ENCODE peak calls at places on chromosome 22, in six cellular contexts. D is fibroblast of lung, P is AG09309, R is sigmoid colon, A is Peyer's patch, M is HCT116. G is an unnamed sample.

GRCh38 chr22:45472426-45472825 is 30.3 kb upstream of the FBLN1 start:
- DNase-seq in D (no peak), P (no peak), R (no peak), A (no peak), M (no peak), G (no peak)

GRCh38 chr22:24801906-24802504 is 4.0 kb upstream of the SGSM1 start:
- DNase-seq in D (no peak), P (no peak), R (no peak), A (no peak), M (no peak), G (no peak)

GRCh38 chr22:25402501-25403283 is 161.8 kb upstream of the GRK3 start:
- DNase-seq in D (peak), P (no peak), R (peak), A (no peak), M (no peak), G (no peak)

GRCh38 chr22:49754674-49755590 is 72.7 kb downstream of the BRD1 start:
- DNase-seq in D (no peak), P (no peak), R (peak), A (no peak), M (no peak), G (no peak)

GRCh38 chr22:45905924-45906865 is 70.8 kb downstream of the WNT7B start:
- DNase-seq in D (peak), P (peak), R (no peak), A (no peak), M (no peak), G (no peak)

GRCh38 chr22:48106215-48106614 is 1343.8 kb downstream of the TBC1D22A start:
- DNase-seq in D (no peak), P (no peak), R (no peak), A (no peak), M (no peak), G (no peak)

GRCh38 chr22:46405925-46406324 is 70.4 kb downstream of the TRMU start:
- DNase-seq in D (peak), P (no peak), R (no peak), A (no peak), M (no peak), G (no peak)

GRCh38 chr22:50361688-50362087 is 18.6 kb downstream of the PPP6R2 start:
- DNase-seq in D (no peak), P (no peak), R (no peak), A (no peak), M (no peak), G (no peak)

GRCh38 chr22:32473388-32473952 is 1.1 kb upstream of the FBXO7 start:
- DNase-seq in D (peak), P (peak), R (no peak), A (no peak), M (peak), G (peak)

GRCh38 chr22:44930711-44931035 is 79.1 kb downstream of the PHF21B start:
- DNase-seq in D (no peak), P (no peak), R (no peak), A (no peak), M (no peak), G (no peak)

GRCh38 chr22:46678785-46679700 is 58.9 kb downstream of the GRAMD4 start:
- DNase-seq in D (no peak), P (no peak), R (no peak), A (no peak), M (no peak), G (no peak)

GRCh38 chr22:39242809-39243442 is 1.9 kb downstream of the PDGFB start:
- DNase-seq in D (no peak), P (no peak), R (no peak), A (no peak), M (no peak), G (no peak)

GRCh38 chr22:23458663-23459541 is 121.2 kb downstream of the IGLL1 start:
- DNase-seq in D (no peak), P (no peak), R (no peak), A (no peak), M (no peak), G (no peak)

GRCh38 chr22:23767303-23767672 is 484 bp downstream of the CHCHD10 start:
- DNase-seq in D (no peak), P (no peak), R (no peak), A (no peak), M (no peak), G (no peak)

GRCh38 chr22:44734278-44734677 is 18.1 kb upstream of the ARHGAP8 start:
- DNase-seq in D (no peak), P (no peak), R (no peak), A (no peak), M (no peak), G (no peak)

GRCh38 chr22:31812977-31813605 is 59.3 kb downstream of the DEPDC5 start:
- DNase-seq in D (no peak), P (no peak), R (no peak), A (no peak), M (no peak), G (no peak)

GRCh38 chr22:47395481-47395880 is 633.0 kb downstream of the TBC1D22A start:
- DNase-seq in D (peak), P (no peak), R (no peak), A (no peak), M (no peak), G (no peak)

GRCh38 chr22:45742866-45743450 is 71.3 kb downstream of the ATXN10 start:
- DNase-seq in D (no peak), P (peak), R (no peak), A (no peak), M (no peak), G (no peak)

GRCh38 chr22:45125198-45125597 is 38.5 kb upstream of the NUP50 start:
- DNase-seq in D (peak), P (no peak), R (no peak), A (no peak), M (no peak), G (no peak)

GRCh38 chr22:24156146-24156914 is 25.0 kb upstream of the SUSD2 start:
- DNase-seq in D (peak), P (no peak), R (no peak), A (peak), M (no peak), G (no peak)

GRCh38 chr22:24716602-24717001 is 57.9 kb downstream of the PIWIL3 start:
- DNase-seq in D (no peak), P (no peak), R (no peak), A (no peak), M (no peak), G (no peak)

GRCh38 chr22:24106385-24107381 is 74.6 kb upstream of the SUSD2 start:
- DNase-seq in D (no peak), P (no peak), R (no peak), A (peak), M (no peak), G (no peak)

GRCh38 chr22:47990486-47990885 is 1228.0 kb downstream of the TBC1D22A start:
- DNase-seq in D (no peak), P (no peak), R (no peak), A (no peak), M (no peak), G (no peak)

GRCh38 chr22:19901577-19902244 is 39.9 kb upstream of the COMT start:
- DNase-seq in D (no peak), P (no peak), R (no peak), A (no peak), M (no peak), G (no peak)

GRCh38 chr22:46408568-46409506 is 73.3 kb downstream of the TRMU start:
- DNase-seq in D (no peak), P (no peak), R (no peak), A (no peak), M (no peak), G (no peak)

GRCh38 chr22:44587911-44588310 is 89.9 kb upstream of the RTL6 start:
- DNase-seq in D (no peak), P (no peak), R (no peak), A (no peak), M (no peak), G (no peak)

GRCh38 chr22:17152971-17153370 is 6.1 kb downstream of the HDHD5 start:
- DNase-seq in D (no peak), P (no peak), R (no peak), A (no peak), M (no peak), G (no peak)

GRCh38 chr22:44825310-44826150 is 73.2 kb downstream of the ARHGAP8 start:
- DNase-seq in D (no peak), P (no peak), R (peak), A (no peak), M (no peak), G (no peak)

GRCh38 chr22:28978158-28978557 is 83.5 kb downstream of the C22orf31 start:
- DNase-seq in D (peak), P (no peak), R (no peak), A (no peak), M (peak), G (no peak)
- H3K4me3 ChIP-seq in D (no peak), P (no peak), R (no peak), A (no peak), M (peak), G (no peak)

GRCh38 chr22:26670459-26670858 is 13.1 kb downstream of the MIAT start:
- DNase-seq in D (no peak), P (no peak), R (no peak), A (no peak), M (no peak), G (no peak)

GRCh38 chr22:26673485-26673884 is 16.1 kb downstream of the MIAT start:
- DNase-seq in D (peak), P (no peak), R (no peak), A (no peak), M (no peak), G (no peak)

GRCh38 chr22:26671317-26672059 is 14.1 kb downstream of the MIAT start:
- DNase-seq in D (no peak), P (no peak), R (peak), A (peak), M (no peak), G (no peak)

GRCh38 chr22:26672590-26673468 is 15.4 kb downstream of the MIAT start:
- DNase-seq in D (peak), P (peak), R (peak), A (peak), M (peak), G (peak)

GRCh38 chr22:26672060-26672471 is 14.7 kb downstream of the MIAT start:
- DNase-seq in D (no peak), P (no peak), R (no peak), A (no peak), M (no peak), G (no peak)
- H3K4me3 ChIP-seq in D (peak), P (peak), R (peak), A (peak), M (peak), G (peak)

DNA sequence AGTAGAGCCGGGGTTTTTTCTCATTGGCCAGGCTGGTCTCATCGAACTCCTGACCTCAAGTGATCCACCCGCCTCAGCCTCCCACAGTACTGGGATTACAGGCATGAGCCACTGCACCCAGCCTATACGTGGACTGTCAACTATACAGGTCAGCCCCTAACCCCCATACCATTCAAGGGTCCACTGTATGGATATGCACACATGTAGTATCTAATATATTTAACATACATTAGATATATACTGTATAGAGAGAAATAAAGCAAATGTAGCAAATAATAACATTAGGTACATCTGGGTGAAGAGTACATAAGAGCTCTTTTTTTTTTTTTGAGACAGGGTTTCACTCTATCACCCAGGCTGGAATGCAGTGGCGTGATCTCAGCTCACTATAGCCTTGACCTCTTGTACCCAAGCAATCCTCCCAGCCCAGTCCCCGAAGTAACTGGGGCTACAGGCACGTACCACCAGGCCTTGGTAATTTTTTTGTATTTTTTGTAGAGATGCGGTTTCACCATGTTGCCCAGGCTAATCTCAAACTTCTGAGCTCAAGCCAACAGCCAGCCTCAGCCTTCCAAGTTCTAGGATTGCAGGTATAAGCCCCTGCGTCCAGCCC is 1.5 kb upstream of the ATP5MGL start:
- DNase-seq in D (no peak), P (no peak), R (no peak), A (no peak), M (no peak), G (no peak)
- H3K4me3 ChIP-seq in D (no peak), P (no peak), R (no peak), A (no peak), M (no peak), G (no peak)

GRCh38 chr22:40312050-40312449 is 34.2 kb upstream of the ADSL start:
- DNase-seq in D (no peak), P (no peak), R (no peak), A (no peak), M (no peak), G (no peak)

GRCh38 chr22:40313007-40313406 is 33.3 kb upstream of the ADSL start:
- DNase-seq in D (no peak), P (no peak), R (no peak), A (no peak), M (no peak), G (no peak)

GRCh38 chr22:40308999-40309578 is 37.2 kb upstream of the ADSL start:
- DNase-seq in D (no peak), P (no peak), R (no peak), A (no peak), M (no peak), G (no peak)

GRCh38 chr22:40310771-40311120 is 35.6 kb upstream of the ADSL start:
- DNase-seq in D (no peak), P (no peak), R (no peak), A (no peak), M (no peak), G (no peak)

GRCh38 chr22:40310081-40310770 is 36.1 kb upstream of the ADSL start:
- DNase-seq in D (peak), P (peak), R (peak), A (no peak), M (no peak), G (peak)
- H3K4me3 ChIP-seq in D (peak), P (no peak), R (peak), A (no peak), M (no peak), G (peak)

GRCh38 chr22:37778370-37779009 is 29.2 kb upstream of the GCAT start:
- DNase-seq in D (no peak), P (no peak), R (no peak), A (no peak), M (no peak), G (no peak)

GRCh38 chr22:37777122-37777687 is 30.5 kb upstream of the GCAT start:
- DNase-seq in D (peak), P (peak), R (peak), A (peak), M (peak), G (peak)

GRCh38 chr22:37784829-37785495 is 22.8 kb upstream of the GCAT start:
- DNase-seq in D (no peak), P (no peak), R (no peak), A (no peak), M (peak), G (no peak)

GRCh38 chr22:37781434-37782059 is 26.2 kb upstream of the GCAT start:
- DNase-seq in D (no peak), P (no peak), R (no peak), A (no peak), M (no peak), G (no peak)

DNA sequence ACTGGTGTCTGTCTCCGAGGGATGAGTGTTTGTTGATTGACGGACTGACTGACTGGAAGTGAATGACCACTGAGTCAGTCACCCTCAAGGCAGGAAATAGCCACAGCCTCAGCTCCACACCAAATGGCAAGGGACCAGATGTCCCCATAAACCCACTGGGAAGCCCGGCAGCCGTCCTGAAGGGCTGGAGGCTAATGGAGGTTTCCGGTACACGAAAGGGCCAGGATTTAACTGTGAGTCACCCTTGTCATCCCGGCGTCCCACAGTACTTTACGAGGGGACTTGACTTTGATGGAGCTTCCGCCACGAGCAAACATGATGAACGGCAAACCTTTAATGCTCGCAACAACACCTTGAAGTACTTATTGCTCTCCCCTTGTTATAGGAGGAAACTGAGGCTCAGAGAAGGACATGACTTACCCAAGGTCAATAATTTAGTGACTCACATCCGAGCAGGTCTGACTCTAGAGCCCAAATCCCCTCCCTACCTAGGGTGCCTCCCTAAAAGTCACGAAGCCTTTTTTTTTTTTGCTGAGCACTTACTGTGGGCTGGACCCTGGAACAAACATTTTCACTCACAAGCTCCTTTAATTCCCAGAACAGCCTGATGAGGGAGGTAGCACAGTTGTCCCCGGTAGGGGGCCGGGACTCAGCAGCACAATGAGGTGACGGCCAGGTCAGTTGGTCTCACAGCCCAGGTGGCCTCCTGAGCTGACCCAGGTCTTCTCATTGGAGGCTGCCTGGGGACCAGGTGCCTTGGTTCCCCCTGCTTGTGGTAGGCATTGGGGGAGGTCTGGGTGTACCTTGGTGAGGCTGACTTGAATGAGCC is 25.2 kb upstream of the GCAT start:
- DNase-seq in D (peak), P (no peak), R (no peak), A (no peak), M (peak), G (peak)
- H3K4me3 ChIP-seq in D (no peak), P (no peak), R (no peak), A (no peak), M (peak), G (no peak)

GRCh38 chr22:35893698-35894097 is 134.9 kb downstream of the RBFOX2 start:
- DNase-seq in D (no peak), P (no peak), R (no peak), A (no peak), M (no peak), G (no peak)
- H3K4me3 ChIP-seq in D (no peak), P (no peak), R (peak), A (no peak), M (no peak), G (no peak)

DNA sequence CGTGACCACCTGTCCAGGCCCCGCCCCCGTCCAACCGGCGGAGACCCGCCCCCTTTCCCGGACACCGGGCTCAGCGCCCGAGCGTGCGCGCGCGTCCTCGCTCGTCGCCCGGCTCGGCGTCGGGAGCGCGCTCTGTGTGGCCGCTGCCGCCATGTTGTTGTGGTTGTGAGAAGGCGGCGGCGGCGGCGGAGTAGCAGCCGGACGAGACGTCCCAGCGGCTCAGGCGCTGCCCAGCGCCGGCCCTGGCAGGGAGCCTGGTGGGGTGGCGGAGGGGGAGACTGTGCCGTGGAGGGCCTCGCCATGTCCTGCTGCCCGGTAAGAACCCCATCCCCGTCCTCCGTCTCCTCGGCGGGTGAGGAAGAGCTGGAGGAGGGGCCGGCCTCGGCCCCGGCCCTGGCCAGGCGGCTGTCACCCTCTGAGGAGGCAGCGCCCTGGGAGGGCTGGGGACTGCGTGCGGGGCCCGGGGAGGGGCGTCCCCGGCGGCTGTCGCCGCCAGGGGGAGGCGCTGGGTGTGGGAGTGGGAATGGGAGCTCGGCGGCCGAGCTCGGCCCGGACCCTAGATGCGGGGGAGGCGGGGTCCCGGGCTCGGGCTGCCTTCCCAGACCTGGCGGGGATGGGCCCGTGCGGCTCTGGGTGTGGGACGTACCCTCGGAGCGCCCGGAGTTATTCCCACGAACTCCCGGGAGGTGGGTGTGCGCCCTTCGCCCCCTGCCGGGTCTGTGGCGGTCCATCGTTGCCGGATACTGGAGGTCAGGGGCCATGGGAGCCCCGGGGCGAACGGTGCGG is at the start of gene MTMR3:
- DNase-seq in D (peak), P (peak), R (peak), A (peak), M (peak), G (peak)
- H3K4me3 ChIP-seq in D (peak), P (peak), R (peak), A (peak), M (peak), G (peak)

DNA sequence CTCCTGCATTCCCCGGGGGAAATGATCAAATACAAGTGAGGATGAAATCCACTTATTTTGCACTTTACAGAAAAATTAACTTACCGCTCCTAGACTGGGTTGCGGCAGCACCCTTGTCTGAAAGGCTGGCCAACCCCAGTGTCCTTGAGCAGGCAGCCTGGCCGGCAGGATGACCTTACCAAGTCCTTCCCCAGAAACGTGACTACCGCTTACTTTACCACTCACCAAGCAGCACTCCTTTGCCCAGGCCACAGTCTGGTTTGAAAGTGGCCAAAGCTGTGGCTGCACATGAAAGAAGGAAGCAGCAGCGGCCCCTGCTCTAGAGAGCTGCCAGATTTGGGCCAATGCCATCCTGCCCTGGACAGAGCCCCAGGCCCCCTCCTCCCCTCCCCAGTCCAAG is 20.3 kb downstream of the MYH9 start:
- DNase-seq in D (no peak), P (no peak), R (no peak), A (no peak), M (no peak), G (no peak)
- H3K4me3 ChIP-seq in D (no peak), P (no peak), R (peak), A (no peak), M (no peak), G (no peak)

G was measured in HFF-Myc.